ENCODE peak calls at places on chromosomes 6 and 20, in nine cellular contexts. S is stimulated activated CD4-positive, alpha-beta T cell treated with anti-CD3 and anti-CD28 coated beads, TNF-alpha, amount 100 ng/mL, for 4 hours; L is HL-60; Y is MM.1S; X is NCI-H2081; A is HFFc6; R is tibial artery; Z is fibroblast of lung; K is GM19239. G is an unnamed sample.
A peak's percentile ranks its signal among the peaks of the same experiment; 100 is the strongest.

GRCh38 chr6:157681041-157681650 is 141.9 kb upstream of the SNX9 start:
- DNase-seq in S (no peak), L (no peak), Y (no peak), X (no peak), A (no peak), R (no peak), Z (no peak), K (no peak), G (no peak)

GRCh38 chr20:45049904-45050471 is 50.9 kb downstream of the KCNS1 start:
- DNase-seq in S (no peak), L (no peak), Y (no peak), X (no peak), A (no peak), R (no peak), Z (no peak), K (no peak), G (peak; percentile 91)

GRCh38 chr6:79949235-79949634 is 1.9 kb upstream of the ELOVL4 start:
- DNase-seq in S (no peak), L (peak; percentile 70), Y (peak; percentile 74), X (peak; percentile 64), A (peak; percentile 41), R (no peak), Z (peak; percentile 80), K (peak; percentile 15), G (peak; percentile 52)

GRCh38 chr20:43458422-43458924 is 777 bp downstream of the SRSF6 start:
- DNase-seq in S (no peak), L (peak; percentile 16), Y (no peak), X (peak; percentile 13), A (no peak), R (no peak), Z (no peak), K (no peak), G (no peak)

GRCh38 chr20:44495802-44496481 is 20.3 kb downstream of the TTPAL start:
- DNase-seq in S (no peak), L (no peak), Y (no peak), X (no peak), A (peak; percentile 99), R (no peak), Z (peak; percentile 93), K (no peak), G (no peak)

GRCh38 chr20:53606364-53606985 is 12.8 kb upstream of the ZNF217 start:
- DNase-seq in S (no peak), L (no peak), Y (no peak), X (no peak), A (peak; percentile 52), R (no peak), Z (peak; percentile 92), K (no peak), G (no peak)

GRCh38 chr6:19753822-19754221 is 83.3 kb upstream of the ID4 start:
- DNase-seq in S (no peak), L (no peak), Y (no peak), X (peak; percentile 82), A (no peak), R (no peak), Z (no peak), K (no peak), G (no peak)

GRCh38 chr6:100458841-100459154 is 5.9 kb downstream of the SIM1 start:
- DNase-seq in S (no peak), L (no peak), Y (no peak), X (no peak), A (no peak), R (no peak), Z (no peak), K (no peak), G (no peak)

GRCh38 chr6:23307516-23307915 is 738.1 kb downstream of the HDGFL1 start:
- DNase-seq in S (no peak), L (no peak), Y (no peak), X (no peak), A (no peak), R (no peak), Z (no peak), K (no peak), G (no peak)

GRCh38 chr6:130907687-130908086 is 80.5 kb downstream of the SMLR1 start:
- DNase-seq in S (no peak), L (no peak), Y (no peak), X (no peak), A (no peak), R (no peak), Z (no peak), K (no peak), G (no peak)

GRCh38 chr6:19892250-19892649 is 55.1 kb downstream of the ID4 start:
- DNase-seq in S (no peak), L (no peak), Y (no peak), X (peak; percentile 55), A (no peak), R (no peak), Z (no peak), K (no peak), G (no peak)

GRCh38 chr6:34172961-34173775 is 27.3 kb upstream of the GRM4 start:
- DNase-seq in S (no peak), L (no peak), Y (no peak), X (no peak), A (no peak), R (no peak), Z (no peak), K (no peak), G (no peak)

GRCh38 chr6:89184344-89184743 is 32.8 kb downstream of the GABRR1 start:
- DNase-seq in S (no peak), L (no peak), Y (no peak), X (no peak), A (no peak), R (no peak), Z (no peak), K (no peak), G (no peak)

GRCh38 chr20:50574586-50574985 is 64.4 kb downstream of the PTPN1 start:
- DNase-seq in S (no peak), L (no peak), Y (no peak), X (no peak), A (no peak), R (no peak), Z (no peak), K (no peak), G (no peak)

GRCh38 chr6:42342011-42342553 is 109.6 kb downstream of the TRERF1 start:
- DNase-seq in S (no peak), L (no peak), Y (no peak), X (no peak), A (no peak), R (no peak), Z (no peak), K (no peak), G (no peak)

GRCh38 chr6:25389501-25389900 is 110.3 kb downstream of the CARMIL1 start:
- DNase-seq in S (no peak), L (no peak), Y (no peak), X (no peak), A (peak; percentile 46), R (no peak), Z (peak; percentile 36), K (no peak), G (no peak)

GRCh38 chr6:117483004-117483644 is 650 bp downstream of the DCBLD1 start:
- DNase-seq in S (no peak), L (peak; percentile 34), Y (peak; percentile 61), X (peak; percentile 6), A (peak; percentile 54), R (peak; percentile 43), Z (peak; percentile 51), K (peak; percentile 8), G (no peak)

GRCh38 chr6:111524735-111525134 is 41.7 kb upstream of the REV3L start:
- DNase-seq in S (no peak), L (no peak), Y (no peak), X (no peak), A (no peak), R (no peak), Z (no peak), K (no peak), G (no peak)

GRCh38 chr6:40852667-40853383 is 186.2 kb downstream of the UNC5CL start:
- DNase-seq in S (no peak), L (peak; percentile 68), Y (no peak), X (no peak), A (peak; percentile 33), R (no peak), Z (no peak), K (no peak), G (no peak)

GRCh38 chr6:169162968-169163903 is 90.4 kb downstream of the THBS2 start:
- DNase-seq in S (no peak), L (no peak), Y (no peak), X (no peak), A (peak; percentile 98), R (peak; percentile 78), Z (peak; percentile 97), K (no peak), G (no peak)

GRCh38 chr6:50128420-50129005 is 78.8 kb upstream of the DEFB112 start:
- DNase-seq in S (no peak), L (no peak), Y (no peak), X (no peak), A (peak; percentile 23), R (no peak), Z (peak; percentile 55), K (no peak), G (peak; percentile 1)

GRCh38 chr6:32176476-32177181 is 745 bp upstream of the AGPAT1 start:
- DNase-seq in S (no peak), L (no peak), Y (no peak), X (no peak), A (peak; percentile 44), R (no peak), Z (peak; percentile 81), K (no peak), G (peak; percentile 63)

GRCh38 chr20:34415079-34415478 is 52.0 kb downstream of the ITCH start:
- DNase-seq in S (no peak), L (peak; percentile 47), Y (peak; percentile 83), X (no peak), A (no peak), R (no peak), Z (no peak), K (no peak), G (no peak)

GRCh38 chr20:46690219-46691111 is 1.2 kb upstream of the TP53RK start:
- DNase-seq in S (no peak), L (peak; percentile 73), Y (no peak), X (no peak), A (no peak), R (no peak), Z (no peak), K (no peak), G (no peak)

GRCh38 chr6:170295519-170296422 is 4.9 kb upstream of the DLL1 start:
- DNase-seq in S (peak; percentile 57), L (peak; percentile 13), Y (peak; percentile 7), X (no peak), A (no peak), R (no peak), Z (no peak), K (no peak), G (no peak)

GRCh38 chr20:25018425-25018824 is 25.9 kb upstream of the APMAP start:
- DNase-seq in S (no peak), L (no peak), Y (no peak), X (no peak), A (no peak), R (no peak), Z (no peak), K (no peak), G (no peak)

GRCh38 chr6:33144373-33144772 is 47.9 kb downstream of the COL11A2 start:
- DNase-seq in S (no peak), L (peak; percentile 61), Y (no peak), X (no peak), A (no peak), R (no peak), Z (no peak), K (no peak), G (peak; percentile 46)

GRCh38 chr6:13796781-13797180 is 17.6 kb downstream of the MCUR1 start:
- DNase-seq in S (no peak), L (no peak), Y (no peak), X (no peak), A (no peak), R (no peak), Z (no peak), K (no peak), G (no peak)

GRCh38 chr6:88843040-88843439 is 120.4 kb downstream of the RNGTT start:
- DNase-seq in S (no peak), L (no peak), Y (no peak), X (no peak), A (peak; percentile 73), R (no peak), Z (peak; percentile 87), K (no peak), G (no peak)

GRCh38 chr6:75436869-75437268 is 56.7 kb downstream of the FILIP1 start:
- DNase-seq in S (no peak), L (no peak), Y (no peak), X (no peak), A (no peak), R (peak; percentile 60), Z (no peak), K (no peak), G (no peak)

G was measured in globus pallidus.